ENCODE peak calls at places on chromosomes 5 and 9, in ten cellular contexts. D is mesothelial cell of epicardium, E is RWPE1, T is tibial artery, I is neural progenitor cell, N is brain microvascular endothelial cell, S is foreskin fibroblast, V is transverse colon, O is fibroblast of mammary gland, P is choroid plexus epithelial cell. F is an unnamed sample.

GRCh38 chr5:135162661-135163265 is 128.7 kb upstream of the PITX1 start:
- DNase-seq in O (no peak), P (no peak), V (no peak), D (no peak), N (no peak), I (no peak), S (no peak), E (no peak), T (no peak), F (no peak)

GRCh38 chr5:39584921-39585320 is 160.1 kb upstream of the DAB2 start:
- DNase-seq in E (no peak), N (peak), T (no peak), D (no peak), S (peak), P (peak), I (no peak), V (no peak), O (peak), F (no peak)

GRCh38 chr5:170267431-170268152 is 30.0 kb downstream of the LCP2 start:
- DNase-seq in T (peak), O (peak), V (peak), I (peak), S (peak), P (peak), E (peak), N (peak), D (peak), F (peak)

GRCh38 chr5:98769256-98770157 is 4.0 kb upstream of the RGMB start:
- DNase-seq in E (peak), V (peak), P (peak), N (peak), I (peak), O (peak), T (peak), S (peak), D (no peak), F (peak)

GRCh38 chr5:126594676-126595485 is at the start of gene ALDH7A1:
- DNase-seq in E (peak), N (peak), P (peak), D (peak), S (peak), T (peak), I (peak), O (peak), V (peak), F (peak)

GRCh38 chr9:14523545-14523944 is 169.7 kb downstream of the ZDHHC21 start:
- DNase-seq in I (no peak), V (no peak), N (no peak), E (no peak), T (no peak), S (no peak), P (no peak), D (no peak), O (no peak), F (no peak)

GRCh38 chr9:38344566-38345324 is 47.8 kb upstream of the ALDH1B1 start:
- DNase-seq in S (no peak), E (no peak), N (no peak), V (no peak), T (no peak), I (no peak), O (no peak), P (no peak), D (no peak), F (no peak)

GRCh38 chr5:139126711-139127111 is 71.5 kb downstream of the SIL1 start:
- DNase-seq in D (no peak), I (no peak), N (no peak), V (no peak), P (no peak), S (no peak), O (no peak), T (no peak), E (no peak), F (no peak)

GRCh38 chr5:135829681-135830383 is 4.6 kb upstream of the SLC25A48 start:
- DNase-seq in I (peak), O (peak), T (no peak), P (peak), N (peak), D (peak), V (peak), S (peak), E (peak), F (peak)

GRCh38 chr5:156815988-156816599 is 34.0 kb upstream of the PPP1R2B start:
- DNase-seq in V (peak), O (peak), P (peak), S (peak), I (peak), D (no peak), E (no peak), T (no peak), N (no peak), F (peak)

GRCh38 chr9:73437758-73438157 is 286.1 kb downstream of the ANXA1 start:
- DNase-seq in T (no peak), O (peak), V (no peak), I (no peak), E (no peak), S (peak), P (peak), D (no peak), N (no peak), F (no peak)

GRCh38 chr5:150130493-150130922 is 25.1 kb downstream of the PDGFRB start:
- DNase-seq in D (no peak), O (no peak), I (peak), S (no peak), N (no peak), V (no peak), E (no peak), P (no peak), T (no peak), F (no peak)

GRCh38 chr5:150131978-150132694 is 23.5 kb downstream of the PDGFRB start:
- DNase-seq in S (peak), O (peak), T (peak), D (no peak), E (no peak), I (no peak), P (no peak), N (no peak), V (no peak), F (no peak)

GRCh38 chr5:150129454-150129812 is 26.2 kb downstream of the PDGFRB start:
- DNase-seq in O (no peak), T (no peak), N (no peak), S (no peak), V (no peak), E (no peak), D (no peak), I (no peak), P (no peak), F (no peak)

GRCh38 chr5:150131461-150131860 is 24.2 kb downstream of the PDGFRB start:
- DNase-seq in V (no peak), O (no peak), I (no peak), N (no peak), E (no peak), D (no peak), T (no peak), S (peak), P (peak), F (no peak)

DNA sequence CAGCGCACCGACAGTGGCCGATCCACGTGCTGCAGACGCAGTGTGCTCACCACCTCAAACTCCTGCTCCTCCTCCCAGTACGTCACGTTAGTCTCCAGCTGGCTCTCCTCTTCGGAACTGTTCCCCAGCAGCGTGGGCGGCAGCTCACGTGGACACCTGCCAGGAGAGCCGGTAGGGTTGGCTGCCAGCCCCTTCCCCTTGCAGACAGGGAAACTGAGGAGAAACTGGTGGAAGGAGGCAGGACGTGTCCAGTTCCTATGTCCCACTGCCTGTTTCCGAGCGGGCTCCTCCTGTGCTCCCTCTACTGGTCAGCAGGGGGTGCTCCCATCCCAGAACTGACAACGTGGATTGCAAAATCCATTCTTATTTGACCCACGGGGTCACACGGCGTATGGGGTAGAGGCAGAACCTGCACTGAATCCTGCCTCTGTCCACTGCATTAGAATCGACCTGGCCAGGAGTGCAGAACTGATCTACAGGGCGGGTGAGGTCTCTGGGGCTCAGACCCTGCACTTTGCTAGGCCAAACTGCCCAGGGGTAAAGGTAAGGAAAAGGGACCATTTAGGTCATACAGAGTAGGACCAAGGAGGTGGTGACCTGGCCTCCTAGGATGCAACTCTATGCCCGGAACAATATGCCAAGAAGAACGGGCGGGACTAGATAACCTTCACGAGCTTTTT is 25.7 kb downstream of the PDGFRB start:
- DNase-seq in N (peak), V (peak), S (peak), D (peak), E (peak), O (peak), T (peak), P (peak), I (peak), F (peak)
- TF ChIP-seq CTCF in N (peak), V (peak), S (peak), D (peak), E (peak), O (peak), T (peak), P (peak), I (peak), F (peak)

GRCh38 chr5:34684980-34685352 is 28.8 kb downstream of the RAI14 start:
- DNase-seq in V (no peak), T (no peak), E (no peak), I (no peak), P (no peak), S (no peak), D (no peak), O (no peak), N (no peak), F (no peak)

GRCh38 chr5:34686762-34687268 is 30.7 kb downstream of the RAI14 start:
- DNase-seq in V (peak), P (peak), D (no peak), T (peak), N (peak), O (peak), I (no peak), E (peak), S (peak), F (peak)

GRCh38 chr5:34682926-34683623 is 26.9 kb downstream of the RAI14 start:
- DNase-seq in O (peak), T (no peak), D (no peak), E (no peak), N (no peak), P (peak), V (peak), S (no peak), I (no peak), F (peak)

GRCh38 chr5:34685485-34686197 is 29.5 kb downstream of the RAI14 start:
- DNase-seq in O (peak), I (peak), T (no peak), E (no peak), S (peak), D (no peak), N (peak), V (no peak), P (peak), F (peak)

GRCh38 chr5:34684281-34684979 is 28.3 kb downstream of the RAI14 start:
- DNase-seq in D (no peak), T (no peak), I (peak), N (peak), O (peak), E (no peak), P (peak), S (peak), V (no peak), F (peak)
- TF ChIP-seq CTCF in D (no peak), T (no peak), I (no peak), N (peak), O (peak), E (no peak), P (peak), S (no peak), V (no peak), F (no peak)

GRCh38 chr9:91340395-91340794 is 21.3 kb downstream of the AUH start:
- DNase-seq in T (no peak), D (no peak), I (no peak), O (no peak), S (no peak), P (peak), E (no peak), N (no peak), V (no peak), F (no peak)

GRCh38 chr9:91338681-91339080 is 23.0 kb downstream of the AUH start:
- DNase-seq in S (no peak), N (no peak), E (no peak), T (no peak), O (no peak), P (no peak), V (no peak), D (no peak), I (no peak), F (no peak)

GRCh38 chr9:91341749-91342148 is 20.0 kb downstream of the AUH start:
- DNase-seq in S (no peak), P (no peak), O (no peak), I (no peak), E (no peak), T (no peak), N (no peak), D (no peak), V (no peak), F (no peak)

GRCh38 chr9:91342575-91342974 is 19.1 kb downstream of the AUH start:
- DNase-seq in O (no peak), S (no peak), V (no peak), P (no peak), D (no peak), N (no peak), T (no peak), I (no peak), E (no peak), F (no peak)

DNA sequence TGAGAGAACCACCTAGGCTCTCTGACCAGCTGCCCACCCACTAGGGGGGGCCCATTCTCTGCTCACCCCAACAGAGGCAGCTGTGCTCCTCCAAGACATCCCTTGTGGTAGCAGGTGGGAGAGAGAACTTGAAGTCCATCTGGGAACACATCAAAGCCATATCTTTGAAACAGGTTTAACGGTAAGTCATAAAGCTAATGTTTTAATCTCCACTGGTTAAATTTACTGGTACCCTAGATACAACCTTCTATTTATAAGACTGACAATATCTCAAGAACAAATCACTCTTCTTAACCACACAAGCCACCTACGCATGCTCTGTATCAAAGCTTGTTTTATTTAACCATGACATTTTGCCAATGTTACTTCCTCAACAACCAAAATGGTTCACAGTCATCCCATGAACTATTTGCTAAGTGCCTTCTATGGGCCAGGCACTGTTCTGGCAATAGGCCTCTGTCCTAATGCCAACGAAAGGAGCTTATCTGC is 20.4 kb downstream of the AUH start:
- DNase-seq in O (no peak), E (no peak), I (no peak), P (no peak), S (no peak), N (no peak), T (no peak), V (no peak), D (no peak), F (no peak)
- TF ChIP-seq CTCF in O (no peak), E (no peak), I (no peak), P (no peak), S (no peak), N (peak), T (no peak), V (no peak), D (no peak), F (no peak)

GRCh38 chr9:136673088-136673969 is 10.6 kb downstream of the EGFL7 start:
- DNase-seq in N (no peak), P (no peak), E (no peak), O (no peak), T (no peak), I (no peak), D (no peak), S (no peak), V (no peak), F (no peak)

GRCh38 chr9:136671254-136671614 is 8.5 kb downstream of the EGFL7 start:
- DNase-seq in O (no peak), P (no peak), I (no peak), D (no peak), V (no peak), E (no peak), S (no peak), T (no peak), N (no peak), F (no peak)

GRCh38 chr9:136672431-136673087 is 9.8 kb downstream of the EGFL7 start:
- DNase-seq in O (no peak), V (no peak), I (no peak), N (no peak), E (no peak), P (no peak), D (no peak), T (no peak), S (no peak), F (no peak)

GRCh38 chr9:136670571-136671253 is 8.0 kb downstream of the EGFL7 start:
- DNase-seq in T (no peak), N (no peak), V (no peak), E (no peak), I (no peak), P (no peak), S (no peak), D (no peak), O (no peak), F (no peak)

GRCh38 chr9:136671646-136672430 is 9.1 kb downstream of the EGFL7 start:
- DNase-seq in I (peak), S (peak), V (no peak), O (no peak), P (peak), N (no peak), T (no peak), D (peak), E (peak), F (no peak)
- TF ChIP-seq CTCF in I (peak), S (peak), V (peak), O (peak), P (peak), N (peak), T (peak), D (peak), E (peak), F (peak)

GRCh38 chr5:1666812-1667588 is 132.6 kb downstream of the MRPL36 start:
- DNase-seq in T (no peak), E (peak), P (no peak), O (peak), S (peak), V (peak), N (no peak), I (peak), D (peak), F (peak)
- TF ChIP-seq CTCF in T (no peak), E (peak), P (peak), O (no peak), S (peak), V (peak), N (peak), I (peak), D (peak), F (peak)

GRCh38 chr9:91089405-91090131 is 272.1 kb downstream of the AUH start:
- DNase-seq in S (peak), N (peak), I (peak), P (peak), O (peak), E (no peak), V (peak), D (no peak), T (no peak), F (peak)
- TF ChIP-seq CTCF in S (peak), N (peak), I (peak), P (peak), O (peak), E (no peak), V (peak), D (no peak), T (peak), F (peak)

GRCh38 chr9:126985870-126986498 is 71.4 kb downstream of the RALGPS1 start:
- DNase-seq in O (peak), D (no peak), P (peak), S (peak), N (peak), T (peak), E (peak), V (peak), I (no peak), F (peak)
- TF ChIP-seq CTCF in O (no peak), D (no peak), P (peak), S (no peak), N (no peak), T (no peak), E (no peak), V (no peak), I (no peak), F (no peak)

DNA sequence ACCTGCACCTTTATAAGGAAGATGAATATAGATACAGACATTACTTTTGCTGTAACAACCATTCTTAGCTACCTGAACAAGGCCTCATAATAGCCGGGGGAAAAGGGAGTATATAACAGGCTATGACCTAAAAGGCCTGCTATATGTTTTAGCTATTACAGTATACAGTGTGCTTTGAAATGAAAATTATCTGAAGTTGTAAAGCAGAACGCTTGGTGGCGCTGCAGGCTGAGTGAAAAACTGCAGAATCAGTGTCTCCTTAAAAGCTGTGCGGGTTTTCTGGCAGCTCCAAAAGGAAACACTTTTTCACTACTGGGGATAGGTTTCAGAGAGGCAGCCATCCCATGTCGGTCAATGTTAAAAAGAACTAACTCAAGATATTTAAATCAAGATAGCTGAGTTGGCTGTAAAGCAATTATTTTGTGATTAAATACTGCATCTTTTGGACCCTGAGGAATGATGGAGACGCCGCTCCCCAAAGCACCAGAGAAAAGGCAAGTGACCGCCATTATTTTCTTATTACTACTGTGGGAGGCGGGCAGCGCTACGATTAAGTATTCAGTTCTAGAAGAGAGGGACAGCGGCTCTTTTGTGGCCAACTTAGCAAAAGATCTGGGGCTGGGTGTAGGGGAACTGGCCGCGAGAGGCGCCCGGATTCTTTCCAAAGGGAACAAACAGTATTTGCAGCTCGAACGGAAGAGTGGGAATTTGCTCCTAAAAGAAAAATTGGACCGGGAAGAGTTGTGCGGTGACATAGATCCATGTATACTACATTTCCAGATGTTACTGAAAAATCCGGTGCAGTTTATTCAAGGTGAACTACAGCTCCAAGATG is 5.9 kb downstream of the PCDHB6 start:
- DNase-seq in D (no peak), N (no peak), S (no peak), V (no peak), T (no peak), I (peak), E (no peak), P (no peak), O (no peak), F (no peak)
- TF ChIP-seq CTCF in D (peak), N (no peak), S (no peak), V (no peak), T (no peak), I (peak), E (peak), P (no peak), O (no peak), F (no peak)

DNA sequence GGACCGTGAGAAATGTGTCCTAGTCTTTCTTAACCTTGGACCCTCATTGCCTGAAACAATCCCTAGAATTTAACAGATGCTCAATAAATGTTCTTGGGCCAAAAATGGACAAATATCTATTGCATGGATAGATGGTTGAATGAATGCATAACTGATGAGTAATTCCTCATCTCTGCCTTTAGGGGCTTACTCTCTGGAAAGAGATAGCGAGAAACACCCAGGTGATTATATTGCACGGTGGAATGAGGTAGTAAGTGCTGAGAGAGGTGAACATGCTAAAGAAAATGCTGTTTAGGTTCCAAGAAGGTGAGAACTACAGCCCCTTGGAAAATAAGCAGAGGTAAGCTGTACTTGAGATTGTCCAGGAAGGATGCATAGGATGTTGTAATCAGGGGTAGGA is 426.4 kb downstream of the ARHGEF28 start:
- DNase-seq in T (no peak), D (no peak), S (no peak), N (no peak), V (no peak), E (peak), I (no peak), O (no peak), P (no peak), F (no peak)
- TF ChIP-seq CTCF in T (no peak), D (no peak), S (no peak), N (no peak), V (no peak), E (no peak), I (no peak), O (no peak), P (no peak), F (peak)

DNA sequence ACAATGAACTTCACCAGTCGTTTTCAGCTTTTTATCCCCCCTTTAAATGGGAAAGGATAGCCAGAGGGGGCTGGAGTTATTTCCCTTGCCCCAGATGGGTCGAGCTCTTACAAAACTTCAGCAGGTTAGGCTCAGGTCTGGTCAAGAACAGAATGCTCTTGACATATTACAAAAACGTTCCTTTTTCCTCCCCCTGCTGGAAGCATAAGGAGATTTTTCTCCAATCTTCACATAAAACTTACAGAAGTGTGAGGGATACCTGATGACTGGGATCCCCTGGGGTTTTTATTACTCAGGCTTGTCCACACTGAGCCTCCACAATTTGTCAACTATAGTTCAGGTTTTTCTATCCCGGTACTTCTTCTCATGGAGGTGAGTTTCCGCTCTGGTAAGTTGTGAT is 60.8 kb downstream of the CSF2 start:
- DNase-seq in S (peak), V (no peak), P (peak), O (peak), N (peak), E (peak), D (no peak), T (no peak), I (no peak), F (peak)
- TF ChIP-seq CTCF in S (peak), V (no peak), P (peak), O (peak), N (peak), E (no peak), D (peak), T (no peak), I (peak), F (peak)

F was measured in cardiac fibroblast.